ENCODE peak calls at places on chromosomes 1 and 21, in seven cellular contexts. One of them, this sample, is unnamed.

GRCh38 chr1:234533975-234534876 is 55.2 kb upstream of the TARBP1 start:
- DNase-seq in stimulated activated CD8-positive, alpha-beta memory T cell treated with anti-CD3 and anti-CD28 coated beads, Interleukin-2, amount 100 ng/mL, for 48 hours: no peak
- DNase-seq in amniotic stem cell: peak; percentile 85
- DNase-seq in NAMALWA: no peak
- DNase-seq in Ammon's horn: peak; percentile 87
- DNase-seq in tibial artery: peak; percentile 99
- DNase-seq in astrocyte of the spinal cord: peak; percentile 98
- DNase-seq in this sample: no peak

GRCh38 chr1:18612088-18612487 is 18.6 kb upstream of the PAX7 start:
- DNase-seq in stimulated activated CD8-positive, alpha-beta memory T cell treated with anti-CD3 and anti-CD28 coated beads, Interleukin-2, amount 100 ng/mL, for 48 hours: no peak
- DNase-seq in NAMALWA: no peak
- DNase-seq in astrocyte of the spinal cord: no peak
- DNase-seq in Ammon's horn: no peak
- DNase-seq in amniotic stem cell: no peak
- DNase-seq in tibial artery: no peak
- DNase-seq in this sample: no peak

GRCh38 chr1:47213230-47213676 is 18.8 kb downstream of the TAL1 start:
- DNase-seq in NAMALWA: no peak
- DNase-seq in amniotic stem cell: no peak
- DNase-seq in astrocyte of the spinal cord: no peak
- DNase-seq in tibial artery: no peak
- DNase-seq in stimulated activated CD8-positive, alpha-beta memory T cell treated with anti-CD3 and anti-CD28 coated beads, Interleukin-2, amount 100 ng/mL, for 48 hours: no peak
- DNase-seq in Ammon's horn: no peak
- DNase-seq in this sample: no peak

GRCh38 chr1:182189535-182190066 is 128.1 kb upstream of the ZNF648 start:
- DNase-seq in Ammon's horn: no peak
- DNase-seq in amniotic stem cell: no peak
- DNase-seq in NAMALWA: no peak
- DNase-seq in stimulated activated CD8-positive, alpha-beta memory T cell treated with anti-CD3 and anti-CD28 coated beads, Interleukin-2, amount 100 ng/mL, for 48 hours: no peak
- DNase-seq in tibial artery: no peak
- DNase-seq in astrocyte of the spinal cord: peak; percentile 33
- DNase-seq in this sample: no peak

GRCh38 chr1:117336087-117336817 is 31.0 kb upstream of the MAN1A2 start:
- DNase-seq in Ammon's horn: peak; percentile 56
- DNase-seq in stimulated activated CD8-positive, alpha-beta memory T cell treated with anti-CD3 and anti-CD28 coated beads, Interleukin-2, amount 100 ng/mL, for 48 hours: no peak
- DNase-seq in astrocyte of the spinal cord: no peak
- DNase-seq in tibial artery: no peak
- DNase-seq in NAMALWA: no peak
- DNase-seq in amniotic stem cell: no peak
- DNase-seq in this sample: no peak

GRCh38 chr1:51744506-51745303 is 127.8 kb downstream of the OSBPL9 start:
- DNase-seq in tibial artery: no peak
- DNase-seq in amniotic stem cell: no peak
- DNase-seq in stimulated activated CD8-positive, alpha-beta memory T cell treated with anti-CD3 and anti-CD28 coated beads, Interleukin-2, amount 100 ng/mL, for 48 hours: no peak
- DNase-seq in NAMALWA: no peak
- DNase-seq in astrocyte of the spinal cord: no peak
- DNase-seq in Ammon's horn: no peak
- DNase-seq in this sample: no peak

GRCh38 chr21:45335151-45335760 is 47.6 kb upstream of the POFUT2 start:
- DNase-seq in Ammon's horn: no peak
- DNase-seq in NAMALWA: no peak
- DNase-seq in stimulated activated CD8-positive, alpha-beta memory T cell treated with anti-CD3 and anti-CD28 coated beads, Interleukin-2, amount 100 ng/mL, for 48 hours: no peak
- DNase-seq in tibial artery: no peak
- DNase-seq in amniotic stem cell: no peak
- DNase-seq in astrocyte of the spinal cord: no peak
- DNase-seq in this sample: no peak

GRCh38 chr21:36839123-36839522 is 127.3 kb downstream of the HLCS start:
- DNase-seq in tibial artery: no peak
- DNase-seq in Ammon's horn: no peak
- DNase-seq in amniotic stem cell: no peak
- DNase-seq in stimulated activated CD8-positive, alpha-beta memory T cell treated with anti-CD3 and anti-CD28 coated beads, Interleukin-2, amount 100 ng/mL, for 48 hours: no peak
- DNase-seq in astrocyte of the spinal cord: peak; percentile 68
- DNase-seq in NAMALWA: no peak
- DNase-seq in this sample: no peak

GRCh38 chr1:94755675-94756074 is 64.5 kb upstream of the SLC44A3 start:
- DNase-seq in tibial artery: peak; percentile 36
- DNase-seq in stimulated activated CD8-positive, alpha-beta memory T cell treated with anti-CD3 and anti-CD28 coated beads, Interleukin-2, amount 100 ng/mL, for 48 hours: no peak
- DNase-seq in NAMALWA: peak; percentile 6
- DNase-seq in astrocyte of the spinal cord: peak; percentile 97
- DNase-seq in amniotic stem cell: peak; percentile 88
- DNase-seq in Ammon's horn: no peak
- DNase-seq in this sample: peak; percentile 95

GRCh38 chr1:12095822-12096263 is 32.7 kb downstream of the TNFRSF8 start:
- DNase-seq in Ammon's horn: no peak
- DNase-seq in tibial artery: no peak
- DNase-seq in astrocyte of the spinal cord: no peak
- DNase-seq in amniotic stem cell: no peak
- DNase-seq in stimulated activated CD8-positive, alpha-beta memory T cell treated with anti-CD3 and anti-CD28 coated beads, Interleukin-2, amount 100 ng/mL, for 48 hours: no peak
- DNase-seq in NAMALWA: peak; percentile 99
- DNase-seq in this sample: peak; percentile 22

GRCh38 chr1:95431216-95431615 is 197.2 kb downstream of the RWDD3 start:
- DNase-seq in Ammon's horn: no peak
- DNase-seq in tibial artery: no peak
- DNase-seq in astrocyte of the spinal cord: no peak
- DNase-seq in stimulated activated CD8-positive, alpha-beta memory T cell treated with anti-CD3 and anti-CD28 coated beads, Interleukin-2, amount 100 ng/mL, for 48 hours: no peak
- DNase-seq in NAMALWA: no peak
- DNase-seq in amniotic stem cell: no peak
- DNase-seq in this sample: no peak

GRCh38 chr1:21659099-21659923 is 9.8 kb downstream of the RAP1GAP start:
- DNase-seq in stimulated activated CD8-positive, alpha-beta memory T cell treated with anti-CD3 and anti-CD28 coated beads, Interleukin-2, amount 100 ng/mL, for 48 hours: peak; percentile 58
- DNase-seq in Ammon's horn: peak; percentile 72
- DNase-seq in astrocyte of the spinal cord: peak; percentile 56
- DNase-seq in NAMALWA: peak; percentile 71
- DNase-seq in tibial artery: peak; percentile 60
- DNase-seq in amniotic stem cell: no peak
- DNase-seq in this sample: peak; percentile 57

GRCh38 chr1:91545506-91546300 is 45.1 kb downstream of the CDC7 start:
- DNase-seq in amniotic stem cell: no peak
- DNase-seq in tibial artery: no peak
- DNase-seq in Ammon's horn: no peak
- DNase-seq in stimulated activated CD8-positive, alpha-beta memory T cell treated with anti-CD3 and anti-CD28 coated beads, Interleukin-2, amount 100 ng/mL, for 48 hours: no peak
- DNase-seq in NAMALWA: no peak
- DNase-seq in astrocyte of the spinal cord: no peak
- DNase-seq in this sample: no peak

GRCh38 chr21:44875341-44875740 is 1.9 kb upstream of the PTTG1IP start:
- DNase-seq in astrocyte of the spinal cord: peak; percentile 55
- DNase-seq in tibial artery: no peak
- DNase-seq in Ammon's horn: peak; percentile 50
- DNase-seq in amniotic stem cell: no peak
- DNase-seq in stimulated activated CD8-positive, alpha-beta memory T cell treated with anti-CD3 and anti-CD28 coated beads, Interleukin-2, amount 100 ng/mL, for 48 hours: no peak
- DNase-seq in NAMALWA: peak; percentile 36
- DNase-seq in this sample: peak; percentile 63

GRCh38 chr1:184739796-184740195 is 14.9 kb downstream of the EDEM3 start:
- DNase-seq in Ammon's horn: no peak
- DNase-seq in amniotic stem cell: no peak
- DNase-seq in stimulated activated CD8-positive, alpha-beta memory T cell treated with anti-CD3 and anti-CD28 coated beads, Interleukin-2, amount 100 ng/mL, for 48 hours: no peak
- DNase-seq in astrocyte of the spinal cord: no peak
- DNase-seq in NAMALWA: no peak
- DNase-seq in tibial artery: no peak
- DNase-seq in this sample: no peak

GRCh38 chr1:94773296-94773809 is 46.8 kb upstream of the SLC44A3 start:
- DNase-seq in amniotic stem cell: no peak
- DNase-seq in stimulated activated CD8-positive, alpha-beta memory T cell treated with anti-CD3 and anti-CD28 coated beads, Interleukin-2, amount 100 ng/mL, for 48 hours: no peak
- DNase-seq in astrocyte of the spinal cord: no peak
- DNase-seq in NAMALWA: no peak
- DNase-seq in Ammon's horn: no peak
- DNase-seq in tibial artery: no peak
- DNase-seq in this sample: no peak

GRCh38 chr1:22344851-22345560 is 106.6 kb upstream of the ZBTB40 start:
- DNase-seq in stimulated activated CD8-positive, alpha-beta memory T cell treated with anti-CD3 and anti-CD28 coated beads, Interleukin-2, amount 100 ng/mL, for 48 hours: no peak
- DNase-seq in NAMALWA: no peak
- DNase-seq in Ammon's horn: no peak
- DNase-seq in astrocyte of the spinal cord: no peak
- DNase-seq in amniotic stem cell: no peak
- DNase-seq in tibial artery: no peak
- DNase-seq in this sample: no peak

GRCh38 chr1:196660912-196661311 is 9.1 kb downstream of the CFH start:
- DNase-seq in amniotic stem cell: no peak
- DNase-seq in tibial artery: no peak
- DNase-seq in astrocyte of the spinal cord: peak; percentile 62
- DNase-seq in stimulated activated CD8-positive, alpha-beta memory T cell treated with anti-CD3 and anti-CD28 coated beads, Interleukin-2, amount 100 ng/mL, for 48 hours: no peak
- DNase-seq in Ammon's horn: peak; percentile 31
- DNase-seq in NAMALWA: peak; percentile 51
- DNase-seq in this sample: peak; percentile 31